ENCODE peak calls at places on chromosomes 6 and 20, in eight cellular contexts. U, G, P, D, R, Q, L and O are unnamed samples.

GRCh38 chr6:141562801-141563763 is 569.6 kb upstream of the GJE1 start:
- DNase-seq in U (peak), G (peak), P (peak), D (peak), R (peak), Q (no peak), L (peak), O (peak)

GRCh38 chr20:3013771-3014170 is 29.7 kb upstream of the GNRH2 start:
- DNase-seq in U (no peak), G (no peak), P (no peak), D (no peak), R (no peak), Q (no peak), L (no peak), O (no peak)

GRCh38 chr6:54060286-54060685 is 51.0 kb upstream of the MLIP start:
- DNase-seq in U (no peak), G (no peak), P (no peak), D (peak), R (no peak), Q (no peak), L (no peak), O (no peak)

GRCh38 chr6:47353822-47354221 is 44.1 kb upstream of the TNFRSF21 start:
- DNase-seq in U (no peak), G (no peak), P (no peak), D (peak), R (no peak), Q (no peak), L (no peak), O (no peak)

GRCh38 chr6:27273783-27274182 is 26.3 kb downstream of the PRSS16 start:
- DNase-seq in U (no peak), G (no peak), P (no peak), D (no peak), R (no peak), Q (no peak), L (no peak), O (no peak)

GRCh38 chr6:9439931-9440330 is 974.9 kb downstream of the TFAP2A start:
- DNase-seq in U (no peak), G (no peak), P (no peak), D (no peak), R (no peak), Q (no peak), L (no peak), O (no peak)

GRCh38 chr20:32052090-32052791 is at the start of gene HCK:
- DNase-seq in U (no peak), G (peak), P (no peak), D (no peak), R (peak), Q (peak), L (no peak), O (no peak)

GRCh38 chr6:85168146-85168545 is 281.7 kb upstream of the NT5E start:
- DNase-seq in U (no peak), G (no peak), P (no peak), D (no peak), R (no peak), Q (no peak), L (no peak), O (no peak)

GRCh38 chr6:169847773-169848380 is 96.5 kb downstream of the ERMARD start:
- DNase-seq in U (no peak), G (no peak), P (no peak), D (no peak), R (no peak), Q (no peak), L (no peak), O (no peak)

GRCh38 chr6:138601128-138601527 is 101.8 kb upstream of the NHSL1 start:
- DNase-seq in U (no peak), G (no peak), P (no peak), D (peak), R (no peak), Q (no peak), L (no peak), O (no peak)

GRCh38 chr20:57395111-57395959 is 4.1 kb downstream of the RBM38 start:
- DNase-seq in U (no peak), G (peak), P (peak), D (peak), R (peak), Q (peak), L (peak), O (no peak)

GRCh38 chr20:7828437-7828836 is 111.8 kb downstream of the HAO1 start:
- DNase-seq in U (no peak), G (no peak), P (no peak), D (peak), R (peak), Q (no peak), L (no peak), O (no peak)

GRCh38 chr20:36527331-36528125 is 13.8 kb upstream of the MYL9 start:
- DNase-seq in U (no peak), G (peak), P (no peak), D (no peak), R (no peak), Q (no peak), L (no peak), O (no peak)

GRCh38 chr6:37168809-37169457 is 1.0 kb upstream of the PIM1 start:
- DNase-seq in U (peak), G (no peak), P (peak), D (no peak), R (peak), Q (no peak), L (no peak), O (peak)

GRCh38 chr20:8805737-8806442 is 263.0 kb upstream of the PLCB4 start:
- DNase-seq in U (no peak), G (no peak), P (no peak), D (no peak), R (no peak), Q (no peak), L (no peak), O (no peak)

GRCh38 chr20:53578492-53579222 is 15.0 kb downstream of the ZNF217 start:
- DNase-seq in U (peak), G (peak), P (peak), D (peak), R (peak), Q (no peak), L (peak), O (peak)

GRCh38 chr20:53580376-53581111 is 13.1 kb downstream of the ZNF217 start:
- DNase-seq in U (no peak), G (peak), P (no peak), D (no peak), R (no peak), Q (no peak), L (no peak), O (no peak)

GRCh38 chr20:53581444-53582311 is 12.0 kb downstream of the ZNF217 start:
- DNase-seq in U (no peak), G (peak), P (no peak), D (no peak), R (no peak), Q (no peak), L (no peak), O (no peak)

GRCh38 chr20:53579266-53579580 is 14.4 kb downstream of the ZNF217 start:
- DNase-seq in U (no peak), G (peak), P (no peak), D (no peak), R (no peak), Q (no peak), L (no peak), O (no peak)

GRCh38 chr20:53579581-53580375 is 13.9 kb downstream of the ZNF217 start:
- DNase-seq in U (peak), G (peak), P (no peak), D (peak), R (no peak), Q (no peak), L (no peak), O (peak)
- TF ChIP-seq CTCF in U (peak), G (no peak), P (no peak), D (peak), R (no peak), Q (no peak), L (no peak), O (no peak)

DNA sequence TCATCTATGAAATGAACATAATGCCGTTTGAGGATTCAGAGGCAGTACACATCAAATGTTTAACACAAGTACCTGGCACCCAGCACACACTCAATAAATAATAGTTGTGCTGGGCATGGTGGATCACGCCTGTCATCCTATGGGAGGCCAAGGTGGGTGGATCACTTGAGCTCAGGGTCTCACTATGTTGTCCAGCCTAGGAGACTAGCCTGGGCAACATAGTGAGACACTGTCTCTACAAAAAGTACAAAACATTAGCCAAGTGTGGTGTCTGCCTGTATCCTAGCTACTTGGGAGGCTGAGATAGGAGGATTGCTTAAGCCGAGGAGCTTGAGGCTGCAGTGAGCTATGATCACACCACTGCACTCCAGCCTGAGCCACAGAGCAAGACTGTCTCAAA is 98.1 kb upstream of the SALL4 start:
- DNase-seq in U (no peak), G (no peak), P (no peak), D (no peak), R (no peak), Q (no peak), L (no peak), O (no peak)
- TF ChIP-seq CTCF in U (no peak), G (no peak), P (no peak), D (no peak), R (no peak), Q (no peak), L (no peak), O (no peak)

GRCh38 chr6:144878577-144878976 is 593.4 kb downstream of the UTRN start:
- DNase-seq in U (no peak), G (no peak), P (no peak), D (no peak), R (no peak), Q (no peak), L (no peak), O (no peak)
- TF ChIP-seq CTCF in U (no peak), G (no peak), P (no peak), D (no peak), R (no peak), Q (no peak), L (no peak), O (no peak)

GRCh38 chr6:111484655-111484974 is 1.6 kb upstream of the REV3L start:
- DNase-seq in U (no peak), G (no peak), P (no peak), D (peak), R (no peak), Q (no peak), L (no peak), O (no peak)

GRCh38 chr6:111486921-111487320 is 3.9 kb upstream of the REV3L start:
- DNase-seq in U (no peak), G (no peak), P (no peak), D (no peak), R (no peak), Q (no peak), L (no peak), O (no peak)

GRCh38 chr6:111485316-111485715 is 2.3 kb upstream of the REV3L start:
- DNase-seq in U (no peak), G (no peak), P (no peak), D (no peak), R (no peak), Q (no peak), L (no peak), O (no peak)

GRCh38 chr6:111487656-111488055 is 4.6 kb upstream of the REV3L start:
- DNase-seq in U (no peak), G (no peak), P (no peak), D (peak), R (no peak), Q (no peak), L (no peak), O (peak)

DNA sequence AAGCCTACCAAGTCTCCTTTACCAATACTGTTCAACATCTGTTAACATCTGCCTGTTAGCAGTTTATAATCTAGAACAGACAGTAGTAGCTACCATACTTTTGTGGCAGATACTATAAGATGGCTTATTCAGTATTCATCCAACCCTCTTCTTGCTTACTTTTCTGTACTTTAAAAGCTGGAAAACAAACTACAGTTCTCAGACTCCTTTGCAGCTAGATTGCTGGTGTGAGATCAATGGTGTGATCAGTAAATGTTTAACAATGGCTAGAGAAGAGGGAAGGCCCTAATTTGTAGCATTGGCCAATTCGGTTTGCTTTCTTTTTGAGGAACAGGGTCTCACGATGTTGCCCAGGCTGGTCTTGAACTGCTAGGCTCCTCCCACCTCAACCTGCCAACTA is 3.5 kb upstream of the REV3L start:
- DNase-seq in U (no peak), G (no peak), P (no peak), D (no peak), R (no peak), Q (no peak), L (no peak), O (no peak)
- TF ChIP-seq CTCF in U (no peak), G (no peak), P (no peak), D (no peak), R (no peak), Q (no peak), L (no peak), O (no peak)

DNA sequence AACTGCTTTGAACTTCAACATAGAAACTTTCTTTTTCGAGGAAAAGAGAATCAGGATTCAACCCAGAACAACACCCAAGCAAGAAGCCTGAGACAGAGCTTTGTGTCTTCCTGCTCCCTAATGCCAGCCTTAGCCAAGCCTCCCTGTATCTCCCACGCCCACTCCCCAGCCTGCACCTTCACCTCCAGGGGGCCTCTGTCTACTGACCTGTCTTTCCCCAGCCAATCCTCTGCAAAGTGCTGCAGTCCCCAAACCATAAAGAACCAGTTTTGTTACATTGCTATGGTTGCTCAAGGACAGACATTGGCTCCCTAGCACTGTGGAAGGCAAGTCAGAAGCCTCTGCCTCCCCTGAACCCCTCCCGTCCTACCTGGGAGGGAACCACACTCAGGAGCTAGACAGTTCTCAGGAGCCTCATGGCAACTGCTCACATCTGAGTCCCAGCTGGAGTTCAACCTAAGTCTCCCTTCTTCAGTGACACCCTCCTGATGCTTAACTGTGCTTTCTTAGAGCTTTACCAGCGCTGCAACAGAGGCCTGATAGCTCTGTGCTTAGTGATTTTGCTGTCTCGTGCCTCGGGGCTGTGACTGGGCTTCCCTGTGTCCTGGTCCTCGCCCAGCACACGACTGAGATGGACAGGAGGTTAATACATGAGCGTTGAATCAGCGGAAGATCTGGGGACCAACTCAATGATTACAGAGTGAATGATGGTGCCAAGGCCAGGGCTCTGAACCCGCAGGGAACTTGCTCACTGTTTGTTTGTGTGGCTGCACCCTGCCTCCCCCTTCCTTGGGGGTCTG is 101.5 kb upstream of the DUSP22 start:
- DNase-seq in U (no peak), G (no peak), P (no peak), D (no peak), R (peak), Q (no peak), L (peak), O (no peak)
- TF ChIP-seq CTCF in U (no peak), G (no peak), P (no peak), D (no peak), R (no peak), Q (no peak), L (no peak), O (no peak)

DNA sequence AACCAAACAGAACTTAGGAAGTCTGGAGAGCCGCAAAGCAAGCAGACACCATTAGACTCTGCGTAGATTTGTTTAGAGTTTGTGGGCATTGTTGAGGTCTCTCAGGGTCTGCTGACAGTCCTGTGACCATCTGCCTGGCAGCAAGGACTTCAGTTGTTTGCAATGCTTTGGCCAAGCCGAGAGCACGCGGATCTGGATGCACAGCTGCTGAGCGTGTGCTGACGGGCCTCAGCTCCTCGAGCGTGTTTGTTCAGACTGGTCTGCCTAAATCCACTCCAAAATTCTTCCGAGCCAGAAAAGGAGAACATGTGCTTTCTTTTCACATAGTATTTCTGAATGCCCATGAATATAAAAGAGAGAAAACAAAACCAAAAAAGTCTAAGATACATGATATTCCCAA is 159.0 kb downstream of the ZNF217 start:
- DNase-seq in U (no peak), G (no peak), P (no peak), D (no peak), R (no peak), Q (no peak), L (no peak), O (no peak)
- TF ChIP-seq CTCF in U (no peak), G (no peak), P (no peak), D (no peak), R (no peak), Q (no peak), L (no peak), O (no peak)

GRCh38 chr6:160456214-160456546 is 108.0 kb downstream of the SLC22A3 start:
- DNase-seq in U (no peak), G (no peak), P (no peak), D (no peak), R (no peak), Q (no peak), L (no peak), O (no peak)
- TF ChIP-seq CTCF in U (no peak), G (no peak), P (peak), D (no peak), R (no peak), Q (no peak), L (peak), O (no peak)

DNA sequence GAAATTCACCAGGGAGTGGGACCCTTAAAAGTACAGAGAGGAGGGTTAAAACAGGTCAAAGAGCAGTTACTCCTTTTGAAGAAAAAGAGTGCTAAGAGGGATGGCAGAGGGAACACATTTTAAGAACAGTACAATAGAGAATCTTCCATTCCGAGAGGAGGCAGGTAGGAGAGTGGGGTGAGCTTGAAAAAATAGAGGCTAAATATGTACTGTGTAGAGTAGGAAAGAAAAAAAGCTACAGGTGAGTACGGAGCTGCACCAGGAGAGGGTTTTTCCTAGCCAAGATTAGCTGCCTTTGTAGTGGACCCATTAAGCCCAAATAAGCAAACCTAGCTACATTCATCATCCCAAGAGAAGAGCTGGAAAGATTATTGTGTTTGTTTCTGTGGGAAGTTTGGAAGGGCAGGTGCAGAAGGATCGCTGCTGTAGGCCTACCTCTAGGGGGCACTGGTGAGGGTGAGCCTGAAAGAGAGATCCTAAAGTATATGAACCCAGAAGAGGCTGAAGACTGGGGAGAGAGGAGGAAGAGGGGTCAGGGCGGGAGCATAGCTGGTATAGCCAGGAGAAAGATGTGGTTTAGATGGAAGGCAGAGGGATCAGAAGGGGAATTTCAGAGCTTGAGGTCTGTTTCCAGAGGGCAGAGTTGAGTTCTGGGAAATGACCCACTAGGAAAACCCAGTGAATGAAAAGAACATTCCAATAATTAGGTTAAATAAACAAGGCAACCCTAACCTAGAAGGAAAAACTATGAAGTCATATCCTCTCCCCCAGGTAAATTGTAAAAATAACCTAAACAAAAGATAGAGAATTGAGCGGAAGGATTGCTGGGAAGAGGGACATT is 50.2 kb upstream of the HINT3 start:
- DNase-seq in U (peak), G (peak), P (no peak), D (peak), R (peak), Q (no peak), L (peak), O (peak)
- TF ChIP-seq CTCF in U (peak), G (peak), P (peak), D (peak), R (peak), Q (peak), L (peak), O (peak)

DNA sequence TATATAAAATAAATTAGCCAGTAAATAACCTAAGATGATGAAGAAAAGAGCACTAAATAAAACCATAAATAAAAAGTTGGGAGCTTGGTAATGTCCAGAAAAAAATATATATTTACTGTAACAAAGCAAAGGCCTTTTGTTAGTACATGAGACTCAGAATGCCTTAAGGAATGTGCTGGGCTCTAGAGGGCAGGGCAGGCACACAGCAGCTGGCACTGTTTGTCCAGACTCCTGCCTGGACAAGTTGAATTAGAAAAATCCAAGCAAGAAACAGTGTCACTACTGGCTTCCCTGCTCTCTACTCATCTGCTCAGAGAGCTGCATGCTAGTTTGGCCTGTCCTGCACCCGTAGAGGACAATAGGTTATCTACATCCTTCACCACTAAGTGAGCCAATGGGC is 8.8 kb downstream of the DEFB129 start:
- DNase-seq in U (peak), G (no peak), P (no peak), D (peak), R (no peak), Q (no peak), L (no peak), O (peak)
- TF ChIP-seq CTCF in U (no peak), G (no peak), P (no peak), D (peak), R (peak), Q (no peak), L (no peak), O (peak)

GRCh38 chr6:70299456-70299855 is 3.4 kb downstream of the COL9A1 start:
- DNase-seq in U (no peak), G (no peak), P (no peak), D (peak), R (peak), Q (no peak), L (peak), O (no peak)
- TF ChIP-seq CTCF in U (no peak), G (no peak), P (no peak), D (no peak), R (no peak), Q (no peak), L (no peak), O (no peak)